ENCODE peak calls at places on chromosomes 4 and X, in six cellular contexts. V is effector memory CD4-positive, alpha-beta T cell; G is SIG-M5; C is sigmoid colon; S is NCI-H2171 treated with DMSO at 0.1 percent for 48 hours; P is activated CD4-positive, alpha-beta T cell treated with anti-CD3 and anti-CD28 coated beads for 1 hour. A is an unnamed sample.
A peak's percentile ranks its signal among the peaks of the same experiment; 100 is the strongest.

GRCh38 chr4:3366893-3367775 is 74.3 kb downstream of the RGS12 start:
- DNase-seq in V (no peak), G (no peak), C (peak; percentile 60), S (no peak), P (no peak), A (no peak)

GRCh38 chr4:151798678-151799416 is 38.0 kb upstream of the GATB start:
- DNase-seq in V (no peak), G (no peak), C (no peak), S (no peak), P (no peak), A (no peak)

GRCh38 chr4:113474017-113474416 is 287.5 kb downstream of the CAMK2D start:
- DNase-seq in V (no peak), G (no peak), C (no peak), S (no peak), P (no peak), A (no peak)

GRCh38 chr4:2280531-2281300 is 18.8 kb upstream of the MXD4 start:
- DNase-seq in V (no peak), G (no peak), C (no peak), S (no peak), P (no peak), A (peak; percentile 3)

GRCh38 chr4:11624370-11624769 is 195.7 kb upstream of the HS3ST1 start:
- DNase-seq in V (no peak), G (no peak), C (no peak), S (no peak), P (no peak), A (no peak)

GRCh38 chr4:8047837-8048678 is 108.4 kb upstream of the AFAP1 start:
- DNase-seq in V (no peak), G (no peak), C (no peak), S (no peak), P (no peak), A (no peak)

GRCh38 chrX:111928457-111928856 is 52.5 kb downstream of the TRPC5OS start:
- DNase-seq in V (no peak), G (no peak), C (no peak), S (no peak), P (no peak), A (peak; percentile 1)

GRCh38 chr4:36461344-36461743 is 179.9 kb downstream of the DTHD1 start:
- DNase-seq in V (no peak), G (no peak), C (no peak), S (no peak), P (no peak), A (no peak)

GRCh38 chrX:47637546-47638195 is 7.9 kb upstream of the CFP start:
- DNase-seq in V (peak; percentile 21), G (no peak), C (no peak), S (no peak), P (no peak), A (no peak)

GRCh38 chrX:124256209-124256608 is 76.3 kb upstream of the TEX13D start:
- DNase-seq in V (no peak), G (no peak), C (peak; percentile 71), S (no peak), P (no peak), A (no peak)

GRCh38 chr4:114312349-114312748 is 286.3 kb upstream of the UGT8 start:
- DNase-seq in V (no peak), G (no peak), C (no peak), S (peak; percentile 67), P (no peak), A (peak; percentile 89)

GRCh38 chr4:78310056-78310731 is 241.4 kb upstream of the ANXA3 start:
- DNase-seq in V (no peak), G (no peak), C (no peak), S (no peak), P (no peak), A (no peak)

GRCh38 chrX:48472851-48473717 is 2.9 kb upstream of the FTSJ1 start:
- DNase-seq in V (no peak), G (no peak), C (no peak), S (peak; percentile 75), P (no peak), A (peak; percentile 2)

GRCh38 chr4:80335554-80336358 is at the start of gene CFAP299:
- DNase-seq in V (no peak), G (no peak), C (peak; percentile 82), S (peak; percentile 63), P (peak; percentile 24), A (peak; percentile 90)

GRCh38 chr4:53992785-53993184 is 71.6 kb downstream of the CHIC2 start:
- DNase-seq in V (no peak), G (no peak), C (no peak), S (no peak), P (no peak), A (no peak)

GRCh38 chr4:8117278-8117682 is 41.3 kb downstream of the ABLIM2 start:
- DNase-seq in V (no peak), G (no peak), C (no peak), S (no peak), P (no peak), A (peak; percentile 15)

GRCh38 chr4:108787106-108787505 is 24.3 kb upstream of the ETNPPL start:
- DNase-seq in V (no peak), G (no peak), C (no peak), S (no peak), P (no peak), A (no peak)

GRCh38 chr4:93199492-93199891 is 629.1 kb upstream of the ATOH1 start:
- DNase-seq in V (no peak), G (no peak), C (no peak), S (peak; percentile 86), P (no peak), A (peak; percentile 94)

GRCh38 chrX:38879631-38880220 is 78.5 kb downstream of the MID1IP1 start:
- DNase-seq in V (no peak), G (no peak), C (peak; percentile 66), S (no peak), P (no peak), A (peak; percentile 51)

GRCh38 chr4:121594796-121595526 is 101.8 kb downstream of the ANXA5 start:
- DNase-seq in V (no peak), G (no peak), C (peak; percentile 64), S (no peak), P (no peak), A (no peak)

GRCh38 chr4:95511477-95511876 is 37.3 kb downstream of the UNC5C start:
- DNase-seq in V (no peak), G (no peak), C (no peak), S (no peak), P (no peak), A (no peak)

GRCh38 chr4:83905952-83906351 is 370.0 kb downstream of the GPAT3 start:
- DNase-seq in V (no peak), G (no peak), C (no peak), S (peak; percentile 17), P (no peak), A (peak; percentile 76)

GRCh38 chrX:100447563-100448397 is 37.7 kb upstream of the PCDH19 start:
- DNase-seq in V (no peak), G (no peak), C (no peak), S (peak; percentile 3), P (no peak), A (peak; percentile 53)

GRCh38 chrX:74015379-74016019 is 288.5 kb upstream of the ZCCHC13 start:
- DNase-seq in V (peak; percentile 47), G (no peak), C (peak; percentile 77), S (peak; percentile 47), P (peak; percentile 35), A (peak; percentile 73)

GRCh38 chr4:65670331-65671031 is at the start of gene EPHA5:
- DNase-seq in V (no peak), G (no peak), C (peak; percentile 78), S (peak; percentile 85), P (no peak), A (peak; percentile 97)

GRCh38 chrX:107710617-107711391 is 64.8 kb downstream of the TSC22D3 start:
- DNase-seq in V (peak; percentile 61), G (peak; percentile 88), C (peak; percentile 70), S (no peak), P (peak; percentile 13), A (no peak)

GRCh38 chrX:23887918-23888317 is 19.8 kb downstream of the APOO start:
- DNase-seq in V (no peak), G (no peak), C (no peak), S (no peak), P (no peak), A (no peak)

GRCh38 chr4:187309456-187309855 is 585.8 kb upstream of the FAT1 start:
- DNase-seq in V (no peak), G (no peak), C (no peak), S (no peak), P (no peak), A (no peak)

GRCh38 chr4:90317785-90318184 is 190.6 kb downstream of the CCSER1 start:
- DNase-seq in V (no peak), G (no peak), C (no peak), S (no peak), P (no peak), A (peak; percentile 34)

GRCh38 chrX:111854778-111855490 is 21.0 kb upstream of the TRPC5OS start:
- DNase-seq in V (no peak), G (no peak), C (no peak), S (peak; percentile 8), P (no peak), A (peak; percentile 25)

GRCh38 chrX:118528089-118528753 is 32.6 kb downstream of the DOCK11 start:
- DNase-seq in V (peak; percentile 34), G (no peak), C (no peak), S (no peak), P (peak; percentile 13), A (no peak)

GRCh38 chrX:11398785-11399184 is 105.6 kb downstream of the AMELX start:
- DNase-seq in V (no peak), G (no peak), C (no peak), S (no peak), P (no peak), A (no peak)

GRCh38 chr4:185011408-185011807 is 6.9 kb upstream of the HELT start:
- DNase-seq in V (no peak), G (no peak), C (no peak), S (peak; percentile 9), P (no peak), A (no peak)

GRCh38 chr4:107853444-107854325 is 29.0 kb downstream of the SGMS2 start:
- DNase-seq in V (no peak), G (no peak), C (no peak), S (no peak), P (no peak), A (no peak)

A was measured in NCI-H69.